ENCODE peak calls at places on chromosomes 11 and 22, in five cellular contexts. I is tibial nerve, B is lower lobe of right lung, E is psoas muscle, D is PC-9. V is an unnamed sample. For H3K9me3, the result is how much of the 10 kb centered on the place peaks cover.

GRCh38 chr11:100681064-100681502 is 6.0 kb upstream of the ARHGAP42 start:
- DNase-seq in I (peak), D (peak), E (peak), B (peak), V (peak)

GRCh38 chr22:43824724-43825485 is 12.8 kb upstream of the EFCAB6 start:
- DNase-seq in B (no peak), D (no peak), E (no peak), I (no peak), V (no peak)

GRCh38 chr11:131122448-131122847 is 206.2 kb upstream of the SNX19 start:
- DNase-seq in B (no peak), E (no peak), D (no peak), I (no peak), V (no peak)

GRCh38 chr11:114163231-114163631 is 103.7 kb downstream of the ZBTB16 start:
- DNase-seq in B (no peak), D (no peak), I (no peak), E (no peak), V (peak)

GRCh38 chr22:29377979-29378378 is 10.4 kb downstream of the AP1B1 start:
- DNase-seq in D (peak), E (no peak), I (no peak), B (peak), V (no peak)

GRCh38 chr11:115910379-115910778 is 406.2 kb upstream of the CADM1 start:
- DNase-seq in I (no peak), E (no peak), B (no peak), D (no peak), V (no peak)

GRCh38 chr11:116778556-116778955 is 5.8 kb upstream of the BUD13 start:
- DNase-seq in E (no peak), D (no peak), I (no peak), B (no peak), V (no peak)

GRCh38 chr22:29617922-29618629 is 14.6 kb downstream of the NF2 start:
- DNase-seq in I (no peak), B (no peak), D (peak), E (no peak), V (no peak)

GRCh38 chr11:88552377-88553029 is 215.0 kb upstream of the CTSC start:
- DNase-seq in D (peak), E (peak), B (peak), I (no peak), V (no peak)

GRCh38 chr11:82883853-82884252 is 16.4 kb downstream of the PRCP start:
- DNase-seq in E (no peak), I (no peak), D (no peak), B (no peak), V (no peak)

GRCh38 chr11:17259519-17259918 is 17.0 kb upstream of the NUCB2 start:
- DNase-seq in E (no peak), I (no peak), B (no peak), D (no peak), V (no peak)

GRCh38 chr11:76510060-76511047 is 65.5 kb downstream of the EMSY start:
- DNase-seq in I (no peak), D (no peak), B (no peak), E (no peak), V (no peak)

GRCh38 chr11:82996966-82997606 is 74.6 kb downstream of the RAB30 start:
- DNase-seq in I (no peak), E (no peak), B (no peak), D (no peak), V (no peak)

GRCh38 chr11:30333405-30333804 is 10.5 kb downstream of the ARL14EP start:
- DNase-seq in B (no peak), D (no peak), E (no peak), I (no peak), V (no peak)

GRCh38 chr11:121152764-121153163 is 51.7 kb downstream of the TECTA start:
- DNase-seq in E (no peak), B (no peak), I (no peak), D (no peak), V (no peak)

GRCh38 chr11:67651976-67652895 is 1.7 kb upstream of the ACY3 start:
- DNase-seq in B (no peak), D (no peak), I (no peak), E (no peak), V (no peak)

GRCh38 chr22:36673821-36674220 is 29.7 kb downstream of the CACNG2 start:
- DNase-seq in E (no peak), D (no peak), I (no peak), B (no peak), V (no peak)

GRCh38 chr22:30324008-30324730 is 2.6 kb downstream of the TBC1D10A start:
- DNase-seq in I (no peak), D (no peak), B (no peak), E (no peak), V (no peak)

GRCh38 chr22:47119181-47119580 is 356.7 kb downstream of the TBC1D22A start:
- DNase-seq in E (no peak), B (no peak), D (no peak), I (no peak), V (no peak)

GRCh38 chr11:43072096-43072495 is 239.7 kb upstream of the API5 start:
- DNase-seq in B (no peak), I (no peak), E (no peak), D (no peak), V (no peak)

GRCh38 chr11:131043251-131043650 is 127.0 kb upstream of the SNX19 start:
- DNase-seq in B (no peak), I (no peak), D (no peak), E (no peak), V (no peak)

GRCh38 chr11:65298131-65298535 is 16.5 kb upstream of the CDC42EP2 start:
- DNase-seq in I (peak), E (peak), B (peak), D (no peak), V (peak)

GRCh38 chr22:44645083-44645482 is 56.9 kb upstream of the PRR5 start:
- DNase-seq in D (no peak), B (no peak), E (no peak), I (no peak), V (no peak)

GRCh38 chr22:25053153-25053805 is 100.8 kb downstream of the KIAA1671 start:
- DNase-seq in D (no peak), B (no peak), I (peak), E (no peak), V (no peak)

DNA sequence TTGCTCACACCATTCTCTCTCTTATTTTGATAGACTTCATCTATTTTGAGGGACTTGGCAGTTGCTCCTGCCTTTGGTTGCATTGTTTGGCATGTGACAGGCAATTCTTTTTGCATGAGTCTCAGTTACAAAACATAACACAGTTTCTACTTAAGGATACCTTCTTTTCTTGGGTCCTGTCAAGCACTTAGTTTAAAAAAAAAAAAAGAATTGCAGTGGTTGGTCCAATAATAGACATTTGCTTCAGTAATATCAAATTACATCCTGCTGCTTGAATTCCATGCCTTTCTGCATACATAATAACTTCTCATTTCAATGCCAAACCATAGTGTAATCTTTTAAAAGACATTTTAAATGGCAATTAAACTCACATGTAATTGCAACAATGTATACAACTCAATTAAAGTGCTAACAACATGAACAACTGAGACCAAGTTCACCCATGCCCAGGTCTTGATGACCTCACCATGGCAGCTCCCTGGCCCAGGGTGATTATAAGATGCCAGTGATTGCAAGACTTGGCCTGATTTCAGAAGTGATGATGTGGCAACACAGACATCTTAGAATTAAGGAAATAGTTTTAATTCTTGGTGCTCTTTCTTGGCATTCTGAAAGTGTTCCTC is 32.2 kb upstream of the PLET1 start:
- DNase-seq in D (peak), E (no peak), B (no peak), I (no peak), V (no peak)
- H3K4me3 ChIP-seq in D (no peak), E (no peak), B (no peak), I (no peak), V (no peak)

DNA sequence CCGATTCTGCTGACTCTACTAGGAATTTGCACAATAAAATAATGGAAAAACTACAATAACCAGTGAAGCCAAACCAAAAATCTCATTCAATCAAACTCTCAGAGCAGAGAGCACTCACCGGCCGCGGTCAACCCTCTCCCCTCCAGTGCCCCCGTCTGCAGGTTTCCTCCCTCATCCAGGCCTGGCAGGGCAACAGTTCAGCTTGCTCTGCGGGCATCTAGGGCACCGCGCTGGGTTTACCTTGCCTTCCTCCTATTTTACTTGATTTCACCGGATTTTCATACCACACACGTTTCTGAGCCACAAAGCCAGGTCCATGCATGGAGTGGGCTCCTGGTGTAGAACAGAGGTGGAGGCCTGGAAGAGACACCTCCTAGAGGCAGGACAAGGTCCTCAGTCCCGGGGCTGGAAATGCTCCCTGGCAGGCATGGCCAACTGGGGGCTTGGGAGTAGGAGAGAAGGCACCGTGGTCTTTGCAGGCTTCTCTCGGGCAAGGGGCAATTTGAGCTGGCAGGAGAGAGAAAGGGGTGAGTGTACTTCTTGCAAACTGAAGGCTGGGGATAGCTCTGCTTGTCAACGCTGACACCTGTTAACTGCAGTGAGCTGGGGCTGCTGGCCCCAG is 938.4 kb downstream of the BRD1 start:
- DNase-seq in D (no peak), I (no peak), B (peak), E (no peak), V (no peak)
- H3K27ac ChIP-seq in D (no peak), I (no peak), B (no peak), E (no peak), V (no peak)

DNA sequence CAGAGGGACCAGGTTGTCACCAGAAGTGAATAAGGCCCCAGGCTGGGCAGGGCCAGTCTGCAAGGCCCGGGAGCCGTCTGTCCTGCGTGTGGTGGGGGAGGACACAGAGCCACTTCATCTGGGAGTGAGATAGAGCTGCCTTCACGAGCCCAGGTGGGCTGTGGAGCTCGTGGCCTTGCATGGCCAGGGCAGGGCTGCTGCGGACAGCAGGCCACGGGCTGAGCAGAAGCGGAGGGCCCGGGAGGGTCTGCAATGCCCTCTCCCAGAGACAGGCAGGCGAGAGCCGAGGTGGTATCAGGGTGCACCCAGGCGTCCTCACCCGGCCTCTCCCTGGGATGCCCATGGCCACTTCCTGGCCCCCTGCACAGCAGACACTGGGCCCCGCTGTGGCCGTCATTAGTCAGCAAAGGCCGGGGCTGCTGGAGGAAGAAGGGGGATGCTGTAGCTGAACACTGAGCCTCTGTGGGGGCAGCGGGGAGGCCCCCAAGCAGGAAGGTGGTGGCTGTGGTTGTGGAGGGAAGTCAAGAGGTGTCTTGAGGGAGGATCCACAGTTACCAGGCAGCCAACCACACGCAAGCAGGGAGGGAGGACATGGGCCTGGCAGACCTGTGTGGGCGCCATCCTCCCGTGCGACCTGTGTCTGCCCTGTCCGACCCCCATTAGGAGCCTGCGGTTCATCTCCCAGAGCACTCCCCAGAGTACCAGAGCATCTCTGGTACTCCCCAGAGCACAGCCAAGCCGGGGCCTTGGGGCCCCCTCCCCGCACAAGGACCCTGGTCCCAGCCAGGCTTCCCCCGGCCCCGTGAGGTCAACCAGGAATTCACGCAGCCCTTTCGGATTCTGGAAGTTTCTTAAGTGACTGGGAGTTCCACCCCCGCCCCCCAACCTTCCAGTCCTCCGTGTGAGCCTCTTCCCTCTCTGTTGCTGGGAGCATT is 1109.5 kb downstream of the BRD1 start:
- DNase-seq in D (no peak), B (no peak), E (no peak), I (no peak), V (peak)
- H3K9me3 ChIP-seq in D (under half), B (under half), E (under half), I (under half), V (under half)

DNA sequence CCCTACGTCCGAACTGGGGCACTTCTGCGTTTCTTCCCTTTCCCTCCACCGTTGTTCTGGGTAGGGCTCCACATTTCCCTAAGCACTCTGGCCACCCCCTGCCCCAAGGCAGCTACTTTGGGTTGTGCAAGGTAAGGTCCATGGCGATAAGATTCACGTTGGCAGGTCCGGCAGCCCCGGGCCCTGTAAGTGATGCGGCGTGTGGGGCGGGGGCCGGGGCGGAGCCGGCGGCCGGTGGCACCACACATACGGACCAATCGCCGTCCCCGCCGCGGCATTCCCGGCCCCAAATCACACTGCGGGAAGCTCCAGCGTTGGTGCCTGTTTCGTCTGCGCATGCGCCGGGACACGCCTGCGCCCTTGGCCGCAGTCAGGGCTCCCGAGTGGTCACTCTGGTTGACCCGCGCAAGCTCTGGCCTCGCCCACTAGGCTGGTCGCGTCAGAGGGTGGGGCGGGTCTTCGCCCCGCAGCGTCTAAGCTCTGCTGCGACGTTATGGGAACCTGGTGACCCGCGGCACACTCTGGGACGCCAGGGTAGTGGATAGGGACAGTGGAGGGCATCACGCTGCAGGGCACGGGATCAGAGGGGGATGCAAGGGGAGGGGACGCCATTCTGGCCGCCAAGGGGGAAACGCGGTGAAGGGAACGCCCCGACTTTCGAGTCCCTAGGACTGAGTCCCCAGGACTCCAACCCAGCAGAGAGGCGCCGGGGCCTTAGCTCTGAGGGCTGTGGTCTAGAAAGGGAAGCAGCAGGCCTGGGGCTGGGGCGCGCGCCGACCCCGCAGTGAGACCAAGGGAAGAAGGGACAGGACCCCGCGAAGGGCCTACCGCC is 1.6 kb downstream of the FADS1 start:
- DNase-seq in B (peak), E (peak), I (peak), D (peak), V (peak)
- H3K4me3 ChIP-seq in B (peak), E (peak), I (peak), D (peak), V (peak)

GRCh38 chr22:35568751-35569725 is 28.4 kb downstream of the RASD2 start:
- DNase-seq in E (no peak), I (no peak), D (peak), B (no peak), V (no peak)
- H3K27ac ChIP-seq in E (no peak), I (no peak), D (peak), B (no peak), V (no peak)

GRCh38 chr11:134668076-134668475 is 256.0 kb upstream of the B3GAT1 start:
- DNase-seq in D (no peak), I (no peak), B (no peak), E (no peak), V (no peak)

GRCh38 chr11:134667505-134667904 is 255.5 kb upstream of the B3GAT1 start:
- DNase-seq in I (no peak), B (no peak), E (no peak), D (no peak), V (no peak)

GRCh38 chr11:134666273-134667174 is 254.5 kb upstream of the B3GAT1 start:
- DNase-seq in D (no peak), E (no peak), B (no peak), I (no peak), V (no peak)

GRCh38 chr11:134665571-134666268 is 253.7 kb upstream of the B3GAT1 start:
- DNase-seq in E (no peak), D (no peak), I (no peak), B (no peak), V (no peak)

DNA sequence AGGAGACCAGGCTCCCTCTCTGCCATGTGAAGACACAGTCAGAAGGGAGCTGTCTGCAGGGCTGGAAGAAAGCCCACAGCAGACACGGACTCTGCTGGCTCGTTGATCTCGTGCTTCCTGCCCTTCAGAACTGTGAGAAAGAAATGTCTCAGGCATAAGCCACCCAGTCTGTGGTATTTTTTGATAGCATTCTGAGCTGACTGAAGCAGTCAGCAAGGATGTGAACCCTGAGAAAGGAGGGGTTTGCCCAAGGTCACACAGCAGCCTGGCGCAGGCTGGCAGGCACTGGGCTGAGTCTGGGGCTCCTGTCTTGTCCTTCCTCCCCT is 255.1 kb upstream of the B3GAT1 start:
- DNase-seq in E (no peak), B (no peak), I (no peak), D (no peak), V (no peak)
- H3K9me3 ChIP-seq in E (under half), B (under half), I (under half), D (under half), V (under half)

DNA sequence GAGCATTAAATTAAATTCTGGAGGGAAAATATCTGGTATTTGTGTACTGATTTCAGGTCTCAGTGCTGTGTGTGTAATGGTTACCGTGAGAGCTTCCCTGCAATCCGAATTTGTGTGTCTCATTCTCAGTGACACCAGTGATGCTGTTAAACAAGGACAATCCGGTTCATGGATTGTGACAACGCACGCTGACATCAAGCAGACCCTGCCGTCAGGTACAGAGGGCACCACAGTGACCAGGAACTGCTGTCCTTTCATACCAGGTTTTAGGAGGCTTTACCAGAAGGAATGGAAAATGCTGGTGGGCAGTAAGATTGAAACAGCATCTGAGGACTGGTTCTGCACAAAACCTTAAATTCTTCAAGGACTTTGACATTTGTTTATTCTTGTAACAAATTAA is 30.5 kb upstream of the PLET1 start:
- DNase-seq in E (no peak), D (no peak), I (no peak), B (no peak), V (no peak)
- H3K4me3 ChIP-seq in E (peak), D (no peak), I (no peak), B (no peak), V (peak)

DNA sequence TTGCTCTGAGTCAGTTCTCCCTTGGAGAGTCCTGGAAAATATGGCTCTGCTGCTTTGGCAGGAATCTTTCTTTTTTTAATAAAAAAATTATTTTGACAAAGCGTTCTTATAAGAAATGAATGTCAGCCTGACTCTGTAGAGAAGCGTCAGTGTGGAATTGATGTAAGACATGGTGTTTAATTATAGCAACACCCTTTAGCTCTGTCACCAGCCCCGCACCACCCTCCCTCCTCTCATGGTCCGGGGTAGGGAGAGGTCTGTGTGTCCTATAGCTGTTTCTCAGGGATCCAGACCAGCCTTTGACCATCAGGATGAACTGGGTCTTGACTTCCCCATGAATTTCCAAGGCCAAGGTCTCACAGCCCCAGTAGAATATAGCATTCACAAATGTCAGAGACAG is 120.6 kb downstream of the CHST1 start:
- DNase-seq in I (no peak), D (no peak), E (no peak), B (no peak), V (no peak)
- H3K27ac ChIP-seq in I (no peak), D (no peak), E (no peak), B (no peak), V (no peak)

GRCh38 chr22:48279465-48279765 is 1517.0 kb downstream of the TBC1D22A start:
- DNase-seq in B (no peak), I (no peak), D (no peak), E (no peak), V (no peak)
- H3K9me3 ChIP-seq in B (under half), I (under half), D (under half), E (under half), V (under half)